ENCODE peak calls at places on chromosomes 6 and 20, in six cellular contexts. D is progenitor cell of endocrine pancreas; S is epithelial cell of esophagus; R is ureter; B is NCI-H345; Z is CD4-positive, CD25-positive, alpha-beta regulatory T cell. M is an unnamed sample.

GRCh38 chr20:50670126-50670862 is 21.0 kb downstream of the RIPOR3 start:
- DNase-seq in D (no peak), S (peak), R (no peak), B (peak), Z (no peak), M (peak)

GRCh38 chr6:835476-836160 is 142.7 kb upstream of the EXOC2 start:
- DNase-seq in D (no peak), S (peak), R (no peak), B (no peak), Z (no peak), M (no peak)

GRCh38 chr6:150928882-150929281 is 63.4 kb downstream of the MTHFD1L start:
- DNase-seq in D (no peak), S (no peak), R (peak), B (no peak), Z (no peak), M (no peak)

GRCh38 chr6:30759575-30760239 is 15.4 kb upstream of the IER3 start:
- DNase-seq in D (no peak), S (peak), R (no peak), B (no peak), Z (no peak), M (no peak)

GRCh38 chr6:86581833-86582232 is 355.5 kb upstream of the HTR1E start:
- DNase-seq in D (no peak), S (peak), R (no peak), B (no peak), Z (no peak), M (no peak)

GRCh38 chr20:47146703-47147102 is 209.8 kb downstream of the ZMYND8 start:
- DNase-seq in D (no peak), S (no peak), R (no peak), B (no peak), Z (no peak), M (peak)

GRCh38 chr20:51481311-51481997 is 61.1 kb downstream of the NFATC2 start:
- DNase-seq in D (no peak), S (peak), R (no peak), B (no peak), Z (peak), M (no peak)

GRCh38 chr6:126696921-126697693 is 357.2 kb downstream of the CENPW start:
- DNase-seq in D (no peak), S (no peak), R (no peak), B (no peak), Z (no peak), M (no peak)

GRCh38 chr6:169212897-169213813 is 40.5 kb downstream of the THBS2 start:
- DNase-seq in D (peak), S (peak), R (peak), B (peak), Z (peak), M (peak)

GRCh38 chr20:32763202-32763999 is 1.2 kb downstream of the DNMT3B start:
- DNase-seq in D (no peak), S (no peak), R (no peak), B (peak), Z (no peak), M (peak)

M was measured in NCI-H146.